ENCODE peak calls at places on chromosomes 12 and 14, in five cellular contexts. K, I, F, N and U are unnamed samples.

GRCh38 chr14:101174980-101175606 is 271.6 kb upstream of the RTL1 start:
- DNase-seq in K (no peak), I (no peak), F (no peak), N (no peak), U (peak; percentile 51)

GRCh38 chr14:53093206-53093605 is 59.9 kb downstream of the DDHD1 start:
- DNase-seq in K (no peak), I (no peak), F (no peak), N (no peak), U (no peak)

GRCh38 chr12:81518638-81519037 is 240.5 kb downstream of the PPFIA2 start:
- DNase-seq in K (no peak), I (peak; percentile 2), F (no peak), N (no peak), U (no peak)

GRCh38 chr12:131222271-131223139 is 268.8 kb downstream of the ADGRD1 start:
- DNase-seq in K (no peak), I (peak; percentile 5), F (peak; percentile 37), N (no peak), U (no peak)

GRCh38 chr12:107325075-107325474 is 231.7 kb upstream of the CRY1 start:
- DNase-seq in K (no peak), I (no peak), F (no peak), N (no peak), U (no peak)

GRCh38 chr12:5556033-5556614 is 124.2 kb downstream of the NTF3 start:
- DNase-seq in K (no peak), I (no peak), F (no peak), N (no peak), U (no peak)

GRCh38 chr12:50188875-50189575 is 21.9 kb upstream of the CERS5 start:
- DNase-seq in K (no peak), I (peak; percentile 76), F (no peak), N (no peak), U (no peak)

GRCh38 chr14:67137744-67138371 is 51.4 kb upstream of the GARIN2 start:
- DNase-seq in K (no peak), I (no peak), F (no peak), N (no peak), U (no peak)

GRCh38 chr12:54378791-54379400 is 5.6 kb downstream of the ZNF385A start:
- DNase-seq in K (peak; percentile 76), I (peak; percentile 47), F (no peak), N (peak; percentile 55), U (no peak)

GRCh38 chr12:105231396-105231795 is 4.6 kb downstream of the APPL2 start:
- DNase-seq in K (no peak), I (peak; percentile 40), F (no peak), N (no peak), U (no peak)

GRCh38 chr12:104410786-104411185 is 46.0 kb upstream of the CHST11 start:
- DNase-seq in K (no peak), I (no peak), F (no peak), N (no peak), U (no peak)

GRCh38 chr12:70227911-70228310 is 15.3 kb upstream of the CNOT2 start:
- DNase-seq in K (no peak), I (peak; percentile 27), F (no peak), N (no peak), U (no peak)

GRCh38 chr14:73625686-73626085 is 13.4 kb downstream of the ACOT6 start:
- DNase-seq in K (no peak), I (no peak), F (no peak), N (no peak), U (no peak)

GRCh38 chr12:58504539-58504938 is 415.8 kb downstream of the LRIG3 start:
- DNase-seq in K (no peak), I (peak; percentile 5), F (no peak), N (no peak), U (no peak)

GRCh38 chr12:26360062-26360461 is 164.7 kb downstream of the SSPN start:
- DNase-seq in K (no peak), I (no peak), F (no peak), N (no peak), U (no peak)

GRCh38 chr12:6215120-6215807 is 15.1 kb downstream of the CD9 start:
- DNase-seq in K (no peak), I (no peak), F (no peak), N (no peak), U (no peak)

GRCh38 chr12:26195641-26196423 is 459 bp downstream of the SSPN start:
- DNase-seq in K (peak; percentile 48), I (peak; percentile 56), F (peak; percentile 31), N (peak; percentile 48), U (peak; percentile 71)

GRCh38 chr12:42296503-42297109 is 29.3 kb downstream of the ZCRB1 start:
- DNase-seq in K (no peak), I (peak; percentile 17), F (no peak), N (no peak), U (no peak)

GRCh38 chr12:69334138-69334537 is 14.0 kb upstream of the LYZ start:
- DNase-seq in K (no peak), I (no peak), F (no peak), N (no peak), U (no peak)

GRCh38 chr12:31118347-31118830 is 44.7 kb downstream of the DDX11 start:
- DNase-seq in K (no peak), I (no peak), F (peak; percentile 47), N (peak; percentile 54), U (no peak)

GRCh38 chr14:70022771-70023445 is 143.7 kb downstream of the SMOC1 start:
- DNase-seq in K (no peak), I (no peak), F (no peak), N (no peak), U (no peak)

GRCh38 chr12:6827982-6828670 is at the start of gene P3H3:
- DNase-seq in K (peak; percentile 56), I (no peak), F (no peak), N (peak; percentile 70), U (no peak)

GRCh38 chr12:124727244-124727673 is 136.4 kb downstream of the SCARB1 start:
- DNase-seq in K (no peak), I (peak; percentile 65), F (no peak), N (no peak), U (peak; percentile 86)

GRCh38 chr12:41286426-41286825 is 98.3 kb downstream of the PDZRN4 start:
- DNase-seq in K (peak; percentile 34), I (no peak), F (no peak), N (no peak), U (no peak)

GRCh38 chr14:49954171-49954631 is 61.3 kb downstream of the ARF6 start:
- DNase-seq in K (no peak), I (no peak), F (no peak), N (no peak), U (no peak)

GRCh38 chr12:6279631-6280030 is 30.9 kb upstream of the PLEKHG6 start:
- DNase-seq in K (no peak), I (no peak), F (no peak), N (no peak), U (no peak)

GRCh38 chr12:88416786-88417185 is 163.5 kb downstream of the KITLG start:
- DNase-seq in K (no peak), I (no peak), F (no peak), N (no peak), U (no peak)

GRCh38 chr12:37733856-37734255 is 582.7 kb upstream of the ALG10B start:
- DNase-seq in K (no peak), I (no peak), F (no peak), N (no peak), U (no peak)

DNA sequence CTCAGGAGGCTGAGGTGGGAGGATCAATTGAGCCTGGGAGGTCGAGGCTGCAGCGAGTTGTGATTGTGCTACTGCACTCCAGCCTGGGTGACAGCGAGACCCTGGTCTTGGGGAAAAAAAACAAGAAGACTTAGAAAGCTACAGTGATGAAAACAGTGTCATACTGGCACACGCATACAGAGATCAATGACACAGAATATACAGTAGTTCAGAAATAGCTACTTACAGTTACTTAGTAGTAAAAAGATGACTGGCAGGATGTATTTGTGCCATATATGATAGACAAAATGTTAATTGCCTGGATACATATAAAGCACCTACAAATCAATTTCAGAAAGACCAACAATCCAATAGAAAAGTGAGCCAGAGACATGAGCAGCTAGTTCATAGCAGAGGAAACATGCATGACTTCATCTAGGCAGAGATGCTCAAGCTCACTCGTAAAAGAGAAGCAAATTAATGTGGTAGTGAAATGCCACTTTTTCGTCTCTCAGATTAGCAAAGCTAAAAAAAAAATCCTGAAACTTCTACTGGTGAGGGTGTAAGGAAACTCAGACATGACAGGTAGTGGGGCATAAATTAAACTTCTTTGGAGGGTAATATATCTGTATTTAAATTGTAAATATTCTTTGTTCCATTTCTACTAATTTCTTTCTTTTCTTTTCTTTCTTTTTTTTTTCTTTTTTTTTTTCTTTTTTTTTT is 2.5 kb upstream of the ALDH2 start:
- DNase-seq in K (no peak), I (no peak), F (no peak), N (no peak), U (no peak)
- H3K4me1 ChIP-seq in K (peaks cover 6% of the 10 kb centered on the region), I (no peaks in the 10 kb centered on the region), F (peaks cover 13% of the 10 kb centered on the region), N (peaks cover 10% of the 10 kb centered on the region), U (no peaks in the 10 kb centered on the region)

DNA sequence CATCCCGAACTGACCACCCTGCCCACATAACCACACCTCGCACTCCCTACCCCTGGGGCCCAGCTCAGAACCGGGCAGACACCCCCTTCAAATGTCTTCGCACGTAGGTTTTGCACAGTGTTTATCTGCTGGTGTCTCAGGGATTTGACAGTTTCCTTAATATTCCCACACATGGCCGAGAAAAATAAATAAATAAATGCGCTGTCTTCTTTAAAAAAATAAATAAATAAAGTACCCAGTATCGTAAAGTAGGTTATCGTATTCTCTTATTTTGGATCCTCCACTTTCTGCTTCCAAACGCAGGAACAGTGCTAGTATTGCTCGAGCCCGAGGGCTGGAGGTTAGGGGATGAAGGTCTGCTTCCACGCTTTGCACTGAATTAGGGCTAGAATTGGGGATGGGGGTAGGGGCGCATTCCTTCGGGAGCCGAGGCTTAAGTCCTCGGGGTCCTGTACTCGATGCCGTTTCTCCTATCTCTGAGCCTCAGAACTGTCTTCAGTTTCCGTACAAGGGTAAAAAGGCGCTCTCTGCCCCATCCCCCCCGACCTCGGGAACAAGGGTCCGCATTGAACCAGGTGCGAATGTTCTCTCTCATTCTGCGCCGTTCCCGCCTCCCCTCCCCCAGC is 719 bp upstream of the FOS start:
- DNase-seq in K (no peak), I (no peak), F (peak; percentile 59), N (no peak), U (no peak)
- H3K4me1 ChIP-seq in K (peaks cover 9% of the 10 kb centered on the region), I (no peaks in the 10 kb centered on the region), F (peaks cover 35% of the 10 kb centered on the region), N (peaks cover 15% of the 10 kb centered on the region), U (peaks cover 50% of the 10 kb centered on the region)

GRCh38 chr14:88488081-88488480 is 66.7 kb downstream of the PTPN21 start:
- DNase-seq in K (no peak), I (no peak), F (no peak), N (no peak), U (no peak)
- H3K4me1 ChIP-seq in K (peaks cover 8% of the 10 kb centered on the region), I (no peaks in the 10 kb centered on the region), F (peaks cover 3% of the 10 kb centered on the region), N (peaks cover 2% of the 10 kb centered on the region), U (no peaks in the 10 kb centered on the region)

DNA sequence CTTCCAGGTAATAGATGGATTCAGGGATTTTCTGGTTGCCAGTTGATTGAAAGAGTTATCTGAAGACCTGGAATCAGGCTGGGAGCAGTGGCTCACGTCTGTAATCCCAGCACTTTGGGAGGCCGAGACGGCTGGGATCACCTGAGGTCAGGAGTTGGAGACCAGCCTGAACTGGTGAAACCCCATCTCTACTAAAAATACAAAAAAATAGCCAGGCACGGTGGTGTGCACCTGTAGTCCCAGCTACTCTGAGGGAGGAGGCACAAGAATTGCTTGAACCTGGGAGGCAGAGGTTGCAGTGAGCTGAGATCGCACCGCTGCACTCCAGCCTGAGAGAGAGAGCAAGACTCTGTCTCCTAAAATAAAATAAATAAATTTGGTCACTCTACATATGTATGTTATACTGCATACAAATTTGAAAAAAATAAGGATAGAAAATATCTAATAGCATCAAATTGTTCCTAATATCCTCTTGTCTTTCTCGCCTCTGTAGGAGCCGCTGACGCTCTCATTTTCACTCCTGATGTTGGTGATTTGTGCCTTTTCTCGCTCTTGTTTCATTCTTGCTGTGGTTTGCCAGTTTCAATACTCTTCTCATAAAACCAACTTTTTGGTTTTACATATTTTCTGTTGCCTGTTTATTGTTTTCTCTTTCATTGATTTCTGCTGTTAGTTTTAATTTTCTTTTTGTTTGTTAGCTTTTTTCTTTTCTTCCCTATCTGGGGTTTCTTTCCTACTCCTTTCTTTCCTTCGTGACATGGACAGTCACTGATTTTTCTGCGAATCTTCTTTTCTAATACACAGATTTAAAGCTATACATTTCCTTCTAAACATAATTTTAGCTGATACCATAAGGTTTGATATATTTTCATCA is 23.8 kb upstream of the PLD4 start:
- DNase-seq in K (no peak), I (no peak), F (no peak), N (no peak), U (no peak)
- H3K4me1 ChIP-seq in K (peaks cover under 1% of the 10 kb centered on the region), I (no peaks in the 10 kb centered on the region), F (no peaks in the 10 kb centered on the region), N (no peaks in the 10 kb centered on the region), U (peaks cover 1% of the 10 kb centered on the region)